ENCODE peak calls at places on chromosomes 12 and 14, in five cellular contexts. One of them, this sample, is unnamed.

GRCh38 chr12:64675795-64676194 is 65.5 kb downstream of the RASSF3 start:
- DNase-seq in ascending aorta: peak; percentile 93
- DNase-seq in Panc1: no peak
- DNase-seq in fibroblast of lung: peak; percentile 67
- DNase-seq in kidney: no peak
- DNase-seq in this sample: peak; percentile 28

GRCh38 chr12:52819731-52820510 is 6.0 kb upstream of the KRT4 start:
- DNase-seq in kidney: no peak
- DNase-seq in Panc1: no peak
- DNase-seq in fibroblast of lung: no peak
- DNase-seq in ascending aorta: no peak
- DNase-seq in this sample: no peak

GRCh38 chr14:93033983-93034670 is 81.6 kb downstream of the ITPK1 start:
- DNase-seq in ascending aorta: no peak
- DNase-seq in fibroblast of lung: no peak
- DNase-seq in Panc1: no peak
- DNase-seq in kidney: peak; percentile 73
- DNase-seq in this sample: no peak

GRCh38 chr12:94832780-94833760 is 170.4 kb downstream of the NDUFA12 start:
- DNase-seq in Panc1: no peak
- DNase-seq in fibroblast of lung: peak; percentile 36
- DNase-seq in ascending aorta: no peak
- DNase-seq in kidney: no peak
- DNase-seq in this sample: no peak

GRCh38 chr14:25943329-25943728 is 654.5 kb downstream of the NOVA1 start:
- DNase-seq in Panc1: no peak
- DNase-seq in ascending aorta: no peak
- DNase-seq in fibroblast of lung: no peak
- DNase-seq in kidney: no peak
- DNase-seq in this sample: no peak

GRCh38 chr14:84340938-84341337 is 1189.0 kb upstream of the FLRT2 start:
- DNase-seq in fibroblast of lung: peak; percentile 25
- DNase-seq in ascending aorta: no peak
- DNase-seq in kidney: no peak
- DNase-seq in Panc1: no peak
- DNase-seq in this sample: no peak

GRCh38 chr14:101843665-101844064 is 82.2 kb downstream of the PPP2R5C start:
- DNase-seq in ascending aorta: no peak
- DNase-seq in Panc1: no peak
- DNase-seq in kidney: no peak
- DNase-seq in fibroblast of lung: no peak
- DNase-seq in this sample: no peak

GRCh38 chr12:102010265-102010994 is 51.4 kb downstream of the WASHC3 start:
- DNase-seq in kidney: no peak
- DNase-seq in ascending aorta: no peak
- DNase-seq in Panc1: no peak
- DNase-seq in fibroblast of lung: no peak
- DNase-seq in this sample: no peak

GRCh38 chr12:51636581-51636980 is 45.5 kb downstream of the SCN8A start:
- DNase-seq in Panc1: no peak
- DNase-seq in fibroblast of lung: no peak
- DNase-seq in kidney: no peak
- DNase-seq in ascending aorta: no peak
- DNase-seq in this sample: no peak

GRCh38 chr12:68490476-68490875 is 120.2 kb upstream of the RAP1B start:
- DNase-seq in fibroblast of lung: no peak
- DNase-seq in Panc1: no peak
- DNase-seq in kidney: no peak
- DNase-seq in ascending aorta: no peak
- DNase-seq in this sample: no peak

GRCh38 chr14:49446801-49447200 is 139.4 kb downstream of the RPS29 start:
- DNase-seq in Panc1: no peak
- DNase-seq in fibroblast of lung: no peak
- DNase-seq in ascending aorta: no peak
- DNase-seq in kidney: no peak
- DNase-seq in this sample: no peak

GRCh38 chr14:55136868-55137785 is 8.1 kb downstream of the LGALS3 start:
- DNase-seq in Panc1: no peak
- DNase-seq in fibroblast of lung: peak; percentile 92
- DNase-seq in ascending aorta: peak; percentile 90
- DNase-seq in kidney: peak; percentile 89
- DNase-seq in this sample: peak; percentile 90
- H3K27ac ChIP-seq in Panc1: no peak overlapping the region
- H3K27ac ChIP-seq in fibroblast of lung: peak overlapping the region; percentile 87
- H3K27ac ChIP-seq in ascending aorta: peak overlapping the region; percentile 77
- H3K27ac ChIP-seq in kidney: peak overlapping the region; percentile 45
- H3K27ac ChIP-seq in this sample: peak overlapping the region; percentile 59

GRCh38 chr14:28141662-28142061 is 624.9 kb upstream of the FOXG1 start:
- DNase-seq in fibroblast of lung: no peak
- DNase-seq in kidney: no peak
- DNase-seq in Panc1: no peak
- DNase-seq in ascending aorta: no peak
- DNase-seq in this sample: no peak

GRCh38 chr14:28143340-28143739 is 623.2 kb upstream of the FOXG1 start:
- DNase-seq in Panc1: no peak
- DNase-seq in kidney: no peak
- DNase-seq in ascending aorta: no peak
- DNase-seq in fibroblast of lung: no peak
- DNase-seq in this sample: no peak

DNA sequence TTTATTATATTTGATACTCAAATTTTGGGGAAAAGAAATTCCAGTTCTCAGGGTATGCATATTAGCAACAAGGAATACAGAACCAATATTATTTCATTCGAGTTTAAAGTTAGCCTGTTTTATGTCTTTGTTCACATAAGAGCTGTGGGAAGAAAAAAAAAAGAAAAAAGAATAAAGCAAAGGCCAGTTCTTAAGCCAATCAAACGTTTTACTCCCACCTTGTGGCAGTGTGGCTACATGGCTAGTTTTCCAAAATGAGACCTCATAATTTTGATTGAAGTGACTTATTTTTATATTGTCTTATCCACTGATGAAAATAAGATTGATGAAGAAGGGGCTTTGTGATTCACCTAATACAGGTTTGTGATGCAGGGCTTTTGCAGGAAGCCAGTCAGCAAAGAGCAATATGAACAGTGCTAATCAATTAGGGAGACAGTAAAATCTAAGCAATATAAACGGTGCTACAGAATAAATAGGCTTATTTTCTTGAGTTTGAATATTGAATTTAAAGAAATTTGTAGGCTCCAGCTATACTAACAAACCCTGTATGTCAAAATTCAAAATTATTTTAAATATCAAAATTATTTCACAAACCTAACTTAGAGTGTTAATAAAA is 624.1 kb upstream of the FOXG1 start:
- DNase-seq in ascending aorta: no peak
- DNase-seq in kidney: no peak
- DNase-seq in fibroblast of lung: peak; percentile 6
- DNase-seq in Panc1: no peak
- DNase-seq in this sample: no peak
- TF ChIP-seq CTCF in ascending aorta: no peak
- TF ChIP-seq CTCF in kidney: no peak
- TF ChIP-seq CTCF in fibroblast of lung: peak; percentile 13
- TF ChIP-seq CTCF in Panc1: peak; percentile 30
- TF ChIP-seq CTCF in this sample: peak; percentile 34

DNA sequence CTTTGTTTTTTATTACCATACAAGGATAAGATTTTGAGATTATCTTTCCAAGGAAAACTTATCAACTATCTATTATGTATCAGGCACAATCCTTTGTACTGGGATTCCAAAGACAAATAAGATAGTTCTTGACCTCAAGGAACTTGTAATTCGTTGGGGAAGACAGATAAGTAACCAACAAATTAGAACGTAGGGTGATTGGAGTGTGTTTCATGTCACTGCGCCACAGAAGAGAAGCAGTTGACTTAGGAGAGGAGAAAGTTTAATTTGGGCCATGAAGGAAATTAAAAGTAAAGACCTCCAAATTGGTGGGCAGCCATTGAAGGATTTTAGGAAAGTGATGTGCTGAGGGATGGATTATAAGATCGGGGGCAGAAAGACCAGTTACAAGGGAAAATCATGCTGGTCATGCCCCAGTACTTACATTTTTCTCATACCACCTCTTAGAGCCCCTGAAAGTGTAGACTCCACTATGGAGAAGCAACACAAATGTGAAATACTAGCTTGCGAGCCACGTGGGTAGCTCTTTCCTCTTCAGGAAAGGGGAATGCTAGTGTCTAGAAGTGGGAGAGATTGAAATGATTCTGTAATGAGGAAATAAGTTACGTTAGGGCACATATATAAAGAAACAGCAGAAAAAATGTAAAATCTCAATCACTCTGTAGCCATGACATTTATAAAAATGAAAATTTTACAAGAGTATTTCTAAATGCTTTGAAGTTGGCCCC is 148.7 kb downstream of the ETV6 start:
- DNase-seq in kidney: no peak
- DNase-seq in Panc1: no peak
- DNase-seq in ascending aorta: no peak
- DNase-seq in fibroblast of lung: peak; percentile 28
- DNase-seq in this sample: no peak
- H3K27ac ChIP-seq in kidney: no peak overlapping the region
- H3K27ac ChIP-seq in Panc1: no peak overlapping the region
- H3K27ac ChIP-seq in ascending aorta: peak overlapping the region; percentile 80
- H3K27ac ChIP-seq in fibroblast of lung: peak overlapping the region; percentile 22
- H3K27ac ChIP-seq in this sample: peak overlapping the region; percentile 78

GRCh38 chr12:6084261-6084968 is 40.1 kb downstream of the VWF start:
- DNase-seq in Panc1: no peak
- DNase-seq in kidney: no peak
- DNase-seq in fibroblast of lung: peak; percentile 79
- DNase-seq in ascending aorta: no peak
- DNase-seq in this sample: peak; percentile 41
- TF ChIP-seq CTCF in Panc1: no peak
- TF ChIP-seq CTCF in kidney: no peak
- TF ChIP-seq CTCF in fibroblast of lung: no peak
- TF ChIP-seq CTCF in ascending aorta: no peak
- TF ChIP-seq CTCF in this sample: peak; percentile 12

This sample was measured in brain microvascular endothelial cell.